ENCODE peak calls at places on chromosome 5, in seven cellular contexts. H is stimulated activated CD8-positive, alpha-beta memory T cell treated with anti-CD3 and anti-CD28 coated beads, Interleukin-7, amount 100 ng/mL, for 1 hour; S is non-pigmented ciliary epithelial cell; Z is sigmoid colon; U is cerebellum; P is anterior cingulate cortex; I is SIG-M5. J is an unnamed sample.

GRCh38 chr5:141051526-141051876 is 327 bp downstream of the PCDHB1 start:
- DNase-seq in H (no peak), S (no peak), Z (no peak), U (no peak), P (no peak), I (no peak), J (no peak)

GRCh38 chr5:50745221-50745620 is 78.8 kb downstream of the PARP8 start:
- DNase-seq in H (no peak), S (no peak), Z (no peak), U (no peak), P (no peak), I (no peak), J (no peak)

GRCh38 chr5:51889703-51890102 is 506.5 kb downstream of the ISL1 start:
- DNase-seq in H (no peak), S (no peak), Z (no peak), U (no peak), P (no peak), I (no peak), J (no peak)

GRCh38 chr5:62935660-62936059 is 357.0 kb downstream of the LRRC70 start:
- DNase-seq in H (no peak), S (no peak), Z (no peak), U (no peak), P (no peak), I (no peak), J (no peak)

GRCh38 chr5:149215478-149216042 is 56.1 kb upstream of the AFAP1L1 start:
- DNase-seq in H (no peak), S (no peak), Z (peak; percentile 71), U (no peak), P (no peak), I (no peak), J (no peak)

GRCh38 chr5:139671096-139671841 is 23.1 kb downstream of the CXXC5 start:
- DNase-seq in H (no peak), S (no peak), Z (no peak), U (no peak), P (peak; percentile 72), I (no peak), J (no peak)

GRCh38 chr5:137199201-137199600 is 299.9 kb downstream of the SPOCK1 start:
- DNase-seq in H (no peak), S (no peak), Z (no peak), U (no peak), P (no peak), I (no peak), J (no peak)

GRCh38 chr5:54632131-54632551 is 114.6 kb downstream of the SNX18 start:
- DNase-seq in H (no peak), S (no peak), Z (no peak), U (no peak), P (peak; percentile 22), I (no peak), J (no peak)

GRCh38 chr5:101390317-101390908 is 487.3 kb upstream of the ST8SIA4 start:
- DNase-seq in H (no peak), S (peak; percentile 22), Z (no peak), U (peak; percentile 0), P (peak; percentile 1), I (no peak), J (no peak)

GRCh38 chr5:77590347-77590746 is 48.2 kb downstream of the OTP start:
- DNase-seq in H (no peak), S (no peak), Z (no peak), U (no peak), P (no peak), I (no peak), J (no peak)

GRCh38 chr5:156474251-156474650 is 147.3 kb downstream of the SGCD start:
- DNase-seq in H (no peak), S (no peak), Z (peak; percentile 72), U (peak; percentile 33), P (peak; percentile 64), I (no peak), J (no peak)

GRCh38 chr5:83802686-83803085 is 82.0 kb upstream of the HAPLN1 start:
- DNase-seq in H (no peak), S (no peak), Z (no peak), U (no peak), P (no peak), I (no peak), J (no peak)

GRCh38 chr5:68068204-68068603 is 147.4 kb upstream of the PIK3R1 start:
- DNase-seq in H (no peak), S (no peak), Z (no peak), U (no peak), P (no peak), I (no peak), J (no peak)

GRCh38 chr5:10863763-10864383 is 102.8 kb upstream of the DAP start:
- DNase-seq in H (peak; percentile 27), S (no peak), Z (no peak), U (peak; percentile 10), P (peak; percentile 3), I (no peak), J (peak; percentile 41)

GRCh38 chr5:69271376-69271775 is 36.7 kb downstream of the CDK7 start:
- DNase-seq in H (no peak), S (no peak), Z (no peak), U (no peak), P (no peak), I (no peak), J (no peak)

J was measured in T-helper 9 cell.